ENCODE peak calls at places on chromosomes 13 and 19, in four cellular contexts. C is left ventricle myocardium superior, S is NCI-H446 treated with DMSO at 0.1 percent for 48 hours, O is NCI-H2081. M is an unnamed sample.

GRCh38 chr13:42685762-42686560 is 95.4 kb upstream of the FAM216B start:
- DNase-seq in C (no peak), S (no peak), O (no peak), M (no peak)

GRCh38 chr13:113155982-113156655 is 2.3 kb upstream of the PROZ start:
- DNase-seq in O (no peak), S (no peak), C (no peak), M (no peak)

GRCh38 chr13:30033681-30034447 is 183.4 kb upstream of the UBL3 start:
- DNase-seq in S (no peak), C (no peak), O (no peak), M (no peak)

GRCh38 chr19:38667552-38668205 is 20.2 kb downstream of the ACTN4 start:
- DNase-seq in C (no peak), O (no peak), S (no peak), M (no peak)

GRCh38 chr19:55553217-55554182 is 8.2 kb upstream of the SBK3 start:
- DNase-seq in O (no peak), S (no peak), C (no peak), M (no peak)

GRCh38 chr19:15564534-15565168 is 50.4 kb upstream of the CYP4F8 start:
- DNase-seq in S (no peak), C (no peak), O (no peak), M (no peak)

GRCh38 chr19:37970699-37971098 is 63.7 kb downstream of the SIPA1L3 start:
- DNase-seq in S (no peak), C (no peak), O (no peak), M (no peak)

GRCh38 chr13:85230754-85231153 is 568.5 kb downstream of the SLITRK6 start:
- DNase-seq in S (no peak), O (peak), C (no peak), M (no peak)

GRCh38 chr19:3179739-3180293 is 1.2 kb downstream of the S1PR4 start:
- DNase-seq in C (no peak), O (no peak), S (no peak), M (no peak)

GRCh38 chr13:101892296-101892695 is 439.8 kb downstream of the ITGBL1 start:
- DNase-seq in S (no peak), C (no peak), O (no peak), M (no peak)

GRCh38 chr13:106522898-106523525 is 12.4 kb downstream of the EFNB2 start:
- DNase-seq in S (no peak), C (no peak), O (no peak), M (no peak)

GRCh38 chr13:62846302-62846701 is 1430.7 kb upstream of the PCDH20 start:
- DNase-seq in C (no peak), O (no peak), S (no peak), M (no peak)

GRCh38 chr19:46976845-46977320 is 42.8 kb upstream of the NPAS1 start:
- DNase-seq in C (peak), O (no peak), S (no peak), M (no peak)

GRCh38 chr13:38687246-38688229 is 661 bp downstream of the FREM2 start:
- DNase-seq in O (peak), C (peak), S (no peak), M (no peak)

GRCh38 chr13:33150146-33150545 is 133.9 kb downstream of the KL start:
- DNase-seq in C (no peak), O (no peak), S (peak), M (no peak)

GRCh38 chr13:74573654-74574053 is 439.4 kb upstream of the KLF12 start:
- DNase-seq in S (no peak), C (peak), O (no peak), M (no peak)

M was measured in T-helper 9 cell.